ENCODE peak calls at places on chromosomes 5 and 9, in seven cellular contexts. One of them, this sample, is unnamed.

GRCh38 chr9:94757158-94757557 is 30.7 kb downstream of the AOPEP start:
- DNase-seq in head of caudate nucleus: no peak
- DNase-seq in NCI-H1105: no peak
- DNase-seq in HFF-Myc: no peak
- DNase-seq in neural progenitor cell: no peak
- DNase-seq in NCI-H748 treated with DMSO at 0.1 percent for 48 hours: no peak
- DNase-seq in GM12891: no peak
- DNase-seq in this sample: peak

GRCh38 chr9:110180713-110181434 is 27.1 kb downstream of the C9orf152 start:
- DNase-seq in NCI-H748 treated with DMSO at 0.1 percent for 48 hours: no peak
- DNase-seq in NCI-H1105: no peak
- DNase-seq in GM12891: no peak
- DNase-seq in head of caudate nucleus: no peak
- DNase-seq in HFF-Myc: peak
- DNase-seq in neural progenitor cell: no peak
- DNase-seq in this sample: peak

GRCh38 chr5:44542470-44542869 is 153.2 kb upstream of the FGF10 start:
- DNase-seq in GM12891: no peak
- DNase-seq in NCI-H748 treated with DMSO at 0.1 percent for 48 hours: no peak
- DNase-seq in neural progenitor cell: no peak
- DNase-seq in NCI-H1105: no peak
- DNase-seq in HFF-Myc: no peak
- DNase-seq in head of caudate nucleus: no peak
- DNase-seq in this sample: no peak

GRCh38 chr5:112195924-112196323 is 223.2 kb downstream of the EPB41L4A start:
- DNase-seq in neural progenitor cell: no peak
- DNase-seq in GM12891: no peak
- DNase-seq in head of caudate nucleus: no peak
- DNase-seq in HFF-Myc: no peak
- DNase-seq in NCI-H1105: no peak
- DNase-seq in NCI-H748 treated with DMSO at 0.1 percent for 48 hours: no peak
- DNase-seq in this sample: no peak

GRCh38 chr5:82285206-82285605 is 7.1 kb upstream of the RPS23 start:
- DNase-seq in neural progenitor cell: no peak
- DNase-seq in NCI-H748 treated with DMSO at 0.1 percent for 48 hours: no peak
- DNase-seq in head of caudate nucleus: no peak
- DNase-seq in GM12891: no peak
- DNase-seq in HFF-Myc: no peak
- DNase-seq in NCI-H1105: no peak
- DNase-seq in this sample: no peak

GRCh38 chr5:124661317-124662141 is 84.9 kb downstream of the ZNF608 start:
- DNase-seq in head of caudate nucleus: no peak
- DNase-seq in NCI-H1105: peak
- DNase-seq in neural progenitor cell: peak
- DNase-seq in HFF-Myc: no peak
- DNase-seq in NCI-H748 treated with DMSO at 0.1 percent for 48 hours: peak
- DNase-seq in GM12891: no peak
- DNase-seq in this sample: peak

GRCh38 chr9:37971107-37971459 is 67.2 kb upstream of the SLC25A51 start:
- DNase-seq in head of caudate nucleus: no peak
- DNase-seq in GM12891: no peak
- DNase-seq in neural progenitor cell: no peak
- DNase-seq in NCI-H748 treated with DMSO at 0.1 percent for 48 hours: no peak
- DNase-seq in HFF-Myc: no peak
- DNase-seq in NCI-H1105: no peak
- DNase-seq in this sample: no peak

GRCh38 chr9:114616684-114617520 is 5.8 kb downstream of the TMEM268 start:
- DNase-seq in NCI-H748 treated with DMSO at 0.1 percent for 48 hours: no peak
- DNase-seq in NCI-H1105: no peak
- DNase-seq in HFF-Myc: no peak
- DNase-seq in neural progenitor cell: no peak
- DNase-seq in GM12891: no peak
- DNase-seq in head of caudate nucleus: peak
- DNase-seq in this sample: no peak

GRCh38 chr5:43203373-43203772 is 11.3 kb downstream of the NIM1K start:
- DNase-seq in GM12891: no peak
- DNase-seq in NCI-H748 treated with DMSO at 0.1 percent for 48 hours: no peak
- DNase-seq in HFF-Myc: no peak
- DNase-seq in NCI-H1105: no peak
- DNase-seq in head of caudate nucleus: no peak
- DNase-seq in neural progenitor cell: no peak
- DNase-seq in this sample: no peak

GRCh38 chr5:1416856-1417469 is 28.3 kb downstream of the SLC6A3 start:
- DNase-seq in HFF-Myc: no peak
- DNase-seq in NCI-H1105: no peak
- DNase-seq in NCI-H748 treated with DMSO at 0.1 percent for 48 hours: no peak
- DNase-seq in head of caudate nucleus: no peak
- DNase-seq in neural progenitor cell: no peak
- DNase-seq in GM12891: no peak
- DNase-seq in this sample: no peak